ENCODE peak calls at places on chromosomes 4 and X, in nine cellular contexts. J is activated T-cell treated with anti-CD3 and anti-CD28 coated beads, Interleukin-2, amount 50 U/mL, for 72 hours; L is A172; S is AG09319; Q is activated CD4-positive, alpha-beta T cell treated with anti-CD3 and anti-CD28 coated beads, Interleukin-2, amount 50 U/mL, for 1 hour; N is psoas muscle; Y is stomach; X is cardiac fibroblast; M is ecto neural progenitor cell. C is an unnamed sample.
A peak's percentile ranks its signal among the peaks of the same experiment; 100 is the strongest.

GRCh38 chr4:174561556-174561955 is 39.3 kb upstream of the HPGD start:
- DNase-seq in J (no peak), L (no peak), S (no peak), Q (no peak), N (no peak), Y (no peak), X (no peak), M (no peak), C (no peak)

GRCh38 chrX:3295731-3296130 is 50.7 kb downstream of the MXRA5 start:
- DNase-seq in J (no peak), L (peak; percentile 52), S (no peak), Q (no peak), N (no peak), Y (no peak), X (no peak), M (no peak), C (no peak)

GRCh38 chr4:97950836-97951235 is 192.4 kb downstream of the STPG2 start:
- DNase-seq in J (no peak), L (no peak), S (no peak), Q (no peak), N (no peak), Y (no peak), X (no peak), M (no peak), C (no peak)

GRCh38 chr4:145525291-145525740 is 43.7 kb downstream of the SMAD1 start:
- DNase-seq in J (no peak), L (no peak), S (peak; percentile 39), Q (no peak), N (no peak), Y (no peak), X (no peak), M (no peak), C (no peak)

GRCh38 chr4:83075696-83076095 is 38.8 kb downstream of the PLAC8 start:
- DNase-seq in J (no peak), L (peak; percentile 72), S (no peak), Q (no peak), N (no peak), Y (no peak), X (peak; percentile 51), M (no peak), C (no peak)

GRCh38 chr4:156654410-156654809 is 317.2 kb downstream of the PDGFC start:
- DNase-seq in J (no peak), L (no peak), S (no peak), Q (no peak), N (no peak), Y (no peak), X (no peak), M (no peak), C (no peak)

GRCh38 chr4:6549890-6550620 is 24.9 kb upstream of the MAN2B2 start:
- DNase-seq in J (no peak), L (no peak), S (no peak), Q (no peak), N (peak; percentile 36), Y (no peak), X (no peak), M (no peak), C (no peak)

GRCh38 chr4:89356086-89356485 is 48.5 kb upstream of the GPRIN3 start:
- DNase-seq in J (no peak), L (peak; percentile 51), S (no peak), Q (no peak), N (no peak), Y (peak; percentile 31), X (no peak), M (no peak), C (no peak)

C was measured in mucosa of descending colon.